ENCODE peak calls at places on chromosomes 5 and 9, in five cellular contexts. One of them, this sample, is unnamed.

GRCh38 chr5:115440782-115441451 is 103.7 kb downstream of the FEM1C start:
- DNase-seq in activated T-helper 9 cell treated with anti-CD3 and anti-CD28 coated beads, Interleukin-2, amount 50 U/mL, for 16 hours: no peak
- DNase-seq in AG08396: no peak
- DNase-seq in sciatic nerve: no peak
- DNase-seq in hepatocyte: no peak
- DNase-seq in this sample: no peak

GRCh38 chr5:76794871-76795270 is 24.0 kb upstream of the F2RL1 start:
- DNase-seq in activated T-helper 9 cell treated with anti-CD3 and anti-CD28 coated beads, Interleukin-2, amount 50 U/mL, for 16 hours: no peak
- DNase-seq in AG08396: no peak
- DNase-seq in sciatic nerve: no peak
- DNase-seq in hepatocyte: no peak
- DNase-seq in this sample: no peak

GRCh38 chr5:60185230-60186104 is 291.9 kb upstream of the PDE4D start:
- DNase-seq in sciatic nerve: no peak
- DNase-seq in AG08396: no peak
- DNase-seq in hepatocyte: no peak
- DNase-seq in activated T-helper 9 cell treated with anti-CD3 and anti-CD28 coated beads, Interleukin-2, amount 50 U/mL, for 16 hours: no peak
- DNase-seq in this sample: no peak

GRCh38 chr5:1951165-1951816 is 68.6 kb upstream of the IRX4 start:
- DNase-seq in sciatic nerve: no peak
- DNase-seq in AG08396: no peak
- DNase-seq in hepatocyte: no peak
- DNase-seq in activated T-helper 9 cell treated with anti-CD3 and anti-CD28 coated beads, Interleukin-2, amount 50 U/mL, for 16 hours: no peak
- DNase-seq in this sample: no peak

GRCh38 chr9:85716031-85716877 is 25.5 kb downstream of the AGTPBP1 start:
- DNase-seq in activated T-helper 9 cell treated with anti-CD3 and anti-CD28 coated beads, Interleukin-2, amount 50 U/mL, for 16 hours: no peak
- DNase-seq in sciatic nerve: no peak
- DNase-seq in hepatocyte: no peak
- DNase-seq in AG08396: no peak
- DNase-seq in this sample: no peak

GRCh38 chr5:144002866-144003265 is 167.6 kb downstream of the YIPF5 start:
- DNase-seq in hepatocyte: no peak
- DNase-seq in sciatic nerve: no peak
- DNase-seq in AG08396: no peak
- DNase-seq in activated T-helper 9 cell treated with anti-CD3 and anti-CD28 coated beads, Interleukin-2, amount 50 U/mL, for 16 hours: no peak
- DNase-seq in this sample: peak

GRCh38 chr5:127650022-127650421 is 1.1 kb downstream of the CTXN3 start:
- DNase-seq in AG08396: no peak
- DNase-seq in activated T-helper 9 cell treated with anti-CD3 and anti-CD28 coated beads, Interleukin-2, amount 50 U/mL, for 16 hours: no peak
- DNase-seq in hepatocyte: peak
- DNase-seq in sciatic nerve: no peak
- DNase-seq in this sample: peak

GRCh38 chr9:108924436-108924835 is 9.5 kb downstream of the ELP1 start:
- DNase-seq in hepatocyte: no peak
- DNase-seq in sciatic nerve: no peak
- DNase-seq in AG08396: no peak
- DNase-seq in activated T-helper 9 cell treated with anti-CD3 and anti-CD28 coated beads, Interleukin-2, amount 50 U/mL, for 16 hours: no peak
- DNase-seq in this sample: peak

GRCh38 chr5:72842816-72843215 is 26.4 kb downstream of the TNPO1 start:
- DNase-seq in activated T-helper 9 cell treated with anti-CD3 and anti-CD28 coated beads, Interleukin-2, amount 50 U/mL, for 16 hours: no peak
- DNase-seq in AG08396: peak
- DNase-seq in sciatic nerve: no peak
- DNase-seq in hepatocyte: peak
- DNase-seq in this sample: no peak

GRCh38 chr9:112486221-112487007 is at the start of gene KIAA1958:
- DNase-seq in activated T-helper 9 cell treated with anti-CD3 and anti-CD28 coated beads, Interleukin-2, amount 50 U/mL, for 16 hours: peak
- DNase-seq in AG08396: peak
- DNase-seq in hepatocyte: peak
- DNase-seq in sciatic nerve: peak
- DNase-seq in this sample: peak

GRCh38 chr9:136379891-136380290 is 6.4 kb upstream of the CARD9 start:
- DNase-seq in AG08396: no peak
- DNase-seq in sciatic nerve: no peak
- DNase-seq in activated T-helper 9 cell treated with anti-CD3 and anti-CD28 coated beads, Interleukin-2, amount 50 U/mL, for 16 hours: no peak
- DNase-seq in hepatocyte: no peak
- DNase-seq in this sample: no peak

GRCh38 chr9:132908635-132909034 is 29.9 kb downstream of the SPACA9 start:
- DNase-seq in sciatic nerve: no peak
- DNase-seq in hepatocyte: no peak
- DNase-seq in AG08396: no peak
- DNase-seq in activated T-helper 9 cell treated with anti-CD3 and anti-CD28 coated beads, Interleukin-2, amount 50 U/mL, for 16 hours: no peak
- DNase-seq in this sample: no peak

GRCh38 chr9:119501374-119501773 is 132.1 kb upstream of the BRINP1 start:
- DNase-seq in AG08396: no peak
- DNase-seq in activated T-helper 9 cell treated with anti-CD3 and anti-CD28 coated beads, Interleukin-2, amount 50 U/mL, for 16 hours: no peak
- DNase-seq in sciatic nerve: no peak
- DNase-seq in hepatocyte: no peak
- DNase-seq in this sample: no peak

GRCh38 chr5:140966293-140967225 is at the start of gene PCDHAC2:
- DNase-seq in activated T-helper 9 cell treated with anti-CD3 and anti-CD28 coated beads, Interleukin-2, amount 50 U/mL, for 16 hours: no peak
- DNase-seq in sciatic nerve: no peak
- DNase-seq in AG08396: peak
- DNase-seq in hepatocyte: peak
- DNase-seq in this sample: peak

GRCh38 chr9:11973011-11973410 is 720.2 kb upstream of the TYRP1 start:
- DNase-seq in AG08396: no peak
- DNase-seq in activated T-helper 9 cell treated with anti-CD3 and anti-CD28 coated beads, Interleukin-2, amount 50 U/mL, for 16 hours: no peak
- DNase-seq in sciatic nerve: no peak
- DNase-seq in hepatocyte: no peak
- DNase-seq in this sample: no peak

GRCh38 chr5:8843766-8844165 is 702.1 kb downstream of the SEMA5A start:
- DNase-seq in sciatic nerve: peak
- DNase-seq in hepatocyte: peak
- DNase-seq in activated T-helper 9 cell treated with anti-CD3 and anti-CD28 coated beads, Interleukin-2, amount 50 U/mL, for 16 hours: no peak
- DNase-seq in AG08396: peak
- DNase-seq in this sample: no peak

GRCh38 chr5:163964650-163965049 is 459.2 kb downstream of the MAT2B start:
- DNase-seq in sciatic nerve: no peak
- DNase-seq in AG08396: no peak
- DNase-seq in hepatocyte: no peak
- DNase-seq in activated T-helper 9 cell treated with anti-CD3 and anti-CD28 coated beads, Interleukin-2, amount 50 U/mL, for 16 hours: no peak
- DNase-seq in this sample: peak

GRCh38 chr9:105117111-105117682 is 127.3 kb upstream of the SLC44A1 start:
- DNase-seq in hepatocyte: no peak
- DNase-seq in sciatic nerve: no peak
- DNase-seq in AG08396: no peak
- DNase-seq in activated T-helper 9 cell treated with anti-CD3 and anti-CD28 coated beads, Interleukin-2, amount 50 U/mL, for 16 hours: no peak
- DNase-seq in this sample: no peak

GRCh38 chr9:3074247-3074646 is 230.4 kb upstream of the PUM3 start:
- DNase-seq in sciatic nerve: no peak
- DNase-seq in AG08396: no peak
- DNase-seq in activated T-helper 9 cell treated with anti-CD3 and anti-CD28 coated beads, Interleukin-2, amount 50 U/mL, for 16 hours: no peak
- DNase-seq in hepatocyte: no peak
- DNase-seq in this sample: no peak

GRCh38 chr9:121650220-121651013 is 1.0 kb upstream of the DAB2IP start:
- DNase-seq in hepatocyte: peak
- DNase-seq in AG08396: no peak
- DNase-seq in sciatic nerve: peak
- DNase-seq in activated T-helper 9 cell treated with anti-CD3 and anti-CD28 coated beads, Interleukin-2, amount 50 U/mL, for 16 hours: no peak
- DNase-seq in this sample: peak

GRCh38 chr9:127020036-127020435 is 102.4 kb downstream of the ANGPTL2 start:
- DNase-seq in hepatocyte: no peak
- DNase-seq in activated T-helper 9 cell treated with anti-CD3 and anti-CD28 coated beads, Interleukin-2, amount 50 U/mL, for 16 hours: no peak
- DNase-seq in AG08396: no peak
- DNase-seq in sciatic nerve: no peak
- DNase-seq in this sample: no peak

GRCh38 chr9:110755179-110755578 is 86.6 kb downstream of the MUSK start:
- DNase-seq in hepatocyte: no peak
- DNase-seq in sciatic nerve: no peak
- DNase-seq in AG08396: no peak
- DNase-seq in activated T-helper 9 cell treated with anti-CD3 and anti-CD28 coated beads, Interleukin-2, amount 50 U/mL, for 16 hours: no peak
- DNase-seq in this sample: no peak

GRCh38 chr5:151772029-151772867 is 494 bp downstream of the G3BP1 start:
- DNase-seq in AG08396: peak
- DNase-seq in hepatocyte: peak
- DNase-seq in sciatic nerve: peak
- DNase-seq in activated T-helper 9 cell treated with anti-CD3 and anti-CD28 coated beads, Interleukin-2, amount 50 U/mL, for 16 hours: no peak
- DNase-seq in this sample: no peak

GRCh38 chr5:129909225-129909624 is 5.0 kb downstream of the CHSY3 start:
- DNase-seq in sciatic nerve: no peak
- DNase-seq in activated T-helper 9 cell treated with anti-CD3 and anti-CD28 coated beads, Interleukin-2, amount 50 U/mL, for 16 hours: no peak
- DNase-seq in hepatocyte: no peak
- DNase-seq in AG08396: no peak
- DNase-seq in this sample: no peak

GRCh38 chr9:35538361-35539234 is 48.7 kb downstream of the RUSC2 start:
- DNase-seq in activated T-helper 9 cell treated with anti-CD3 and anti-CD28 coated beads, Interleukin-2, amount 50 U/mL, for 16 hours: no peak
- DNase-seq in AG08396: peak
- DNase-seq in sciatic nerve: peak
- DNase-seq in hepatocyte: peak
- DNase-seq in this sample: peak

GRCh38 chr5:168364738-168365550 is 73.5 kb downstream of the WWC1 start:
- DNase-seq in hepatocyte: peak
- DNase-seq in sciatic nerve: no peak
- DNase-seq in activated T-helper 9 cell treated with anti-CD3 and anti-CD28 coated beads, Interleukin-2, amount 50 U/mL, for 16 hours: no peak
- DNase-seq in AG08396: peak
- DNase-seq in this sample: peak

GRCh38 chr5:145834917-145835838 is at the start of gene PRELID2:
- DNase-seq in AG08396: peak
- DNase-seq in sciatic nerve: peak
- DNase-seq in hepatocyte: peak
- DNase-seq in activated T-helper 9 cell treated with anti-CD3 and anti-CD28 coated beads, Interleukin-2, amount 50 U/mL, for 16 hours: peak
- DNase-seq in this sample: peak

GRCh38 chr5:160843240-160843639 is 8.8 kb downstream of the ATP10B start:
- DNase-seq in sciatic nerve: no peak
- DNase-seq in hepatocyte: no peak
- DNase-seq in AG08396: no peak
- DNase-seq in activated T-helper 9 cell treated with anti-CD3 and anti-CD28 coated beads, Interleukin-2, amount 50 U/mL, for 16 hours: no peak
- DNase-seq in this sample: no peak

This sample was measured in left kidney.